ENCODE peak calls at places on chromosomes 2 and 18, in nine cellular contexts. One of them, this sample, is unnamed. For H3K36me3 and H3K4me1, the result is how much of the 10 kb centered on the place peaks cover.

GRCh38 chr2:101841679-101842327 is 144.3 kb downstream of the MAP4K4 start:
- DNase-seq in breast epithelium: no peak
- DNase-seq in MM.1S: no peak
- DNase-seq in heart right ventricle: no peak
- DNase-seq in suprapubic skin: no peak
- DNase-seq in neural progenitor cell: no peak
- DNase-seq in Panc1: no peak
- DNase-seq in iPS DF 6.9: no peak
- DNase-seq in K562: no peak
- DNase-seq in this sample: no peak

GRCh38 chr2:203802277-203803045 is 65.1 kb upstream of the CTLA4 start:
- DNase-seq in breast epithelium: no peak
- DNase-seq in MM.1S: no peak
- DNase-seq in heart right ventricle: no peak
- DNase-seq in suprapubic skin: no peak
- DNase-seq in neural progenitor cell: no peak
- DNase-seq in Panc1: no peak
- DNase-seq in iPS DF 6.9: no peak
- DNase-seq in K562: no peak
- DNase-seq in this sample: no peak

GRCh38 chr18:35672897-35673296 is 91.4 kb downstream of the GALNT1 start:
- DNase-seq in breast epithelium: no peak
- DNase-seq in MM.1S: no peak
- DNase-seq in heart right ventricle: no peak
- DNase-seq in suprapubic skin: no peak
- DNase-seq in neural progenitor cell: no peak
- DNase-seq in Panc1: no peak
- DNase-seq in iPS DF 6.9: no peak
- DNase-seq in K562: no peak
- DNase-seq in this sample: no peak

GRCh38 chr18:60053747-60054304 is 154.0 kb downstream of the PMAIP1 start:
- DNase-seq in breast epithelium: no peak
- DNase-seq in MM.1S: no peak
- DNase-seq in heart right ventricle: no peak
- DNase-seq in suprapubic skin: no peak
- DNase-seq in neural progenitor cell: peak
- DNase-seq in Panc1: peak
- DNase-seq in iPS DF 6.9: no peak
- DNase-seq in K562: peak
- DNase-seq in this sample: peak

GRCh38 chr2:241802806-241803318 is 6.1 kb upstream of the NEU4 start:
- DNase-seq in breast epithelium: no peak
- DNase-seq in MM.1S: no peak
- DNase-seq in heart right ventricle: no peak
- DNase-seq in suprapubic skin: no peak
- DNase-seq in neural progenitor cell: no peak
- DNase-seq in Panc1: no peak
- DNase-seq in iPS DF 6.9: no peak
- DNase-seq in K562: no peak
- DNase-seq in this sample: no peak

GRCh38 chr2:143128681-143129580 is at the start of gene ARHGAP15:
- DNase-seq in breast epithelium: no peak
- DNase-seq in MM.1S: peak
- DNase-seq in heart right ventricle: peak
- DNase-seq in suprapubic skin: no peak
- DNase-seq in neural progenitor cell: no peak
- DNase-seq in Panc1: no peak
- DNase-seq in iPS DF 6.9: no peak
- DNase-seq in K562: peak
- DNase-seq in this sample: no peak

GRCh38 chr2:108363048-108363899 is 14.5 kb upstream of the SULT1C4 start:
- DNase-seq in breast epithelium: no peak
- DNase-seq in MM.1S: peak
- DNase-seq in heart right ventricle: no peak
- DNase-seq in suprapubic skin: no peak
- DNase-seq in neural progenitor cell: no peak
- DNase-seq in Panc1: no peak
- DNase-seq in iPS DF 6.9: no peak
- DNase-seq in K562: no peak
- DNase-seq in this sample: no peak

GRCh38 chr2:143796051-143796450 is 666.8 kb downstream of the ARHGAP15 start:
- DNase-seq in breast epithelium: no peak
- DNase-seq in MM.1S: no peak
- DNase-seq in heart right ventricle: no peak
- DNase-seq in suprapubic skin: no peak
- DNase-seq in neural progenitor cell: peak
- DNase-seq in Panc1: no peak
- DNase-seq in iPS DF 6.9: no peak
- DNase-seq in K562: no peak
- DNase-seq in this sample: peak

GRCh38 chr2:188244383-188244782 is 47.3 kb upstream of the GULP1 start:
- DNase-seq in breast epithelium: no peak
- DNase-seq in MM.1S: no peak
- DNase-seq in heart right ventricle: no peak
- DNase-seq in suprapubic skin: no peak
- DNase-seq in neural progenitor cell: no peak
- DNase-seq in Panc1: no peak
- DNase-seq in iPS DF 6.9: no peak
- DNase-seq in K562: no peak
- DNase-seq in this sample: no peak

GRCh38 chr2:113709022-113709421 is 47.4 kb downstream of the SLC35F5 start:
- DNase-seq in breast epithelium: no peak
- DNase-seq in MM.1S: no peak
- DNase-seq in heart right ventricle: no peak
- DNase-seq in suprapubic skin: no peak
- DNase-seq in neural progenitor cell: no peak
- DNase-seq in Panc1: no peak
- DNase-seq in iPS DF 6.9: no peak
- DNase-seq in K562: no peak
- DNase-seq in this sample: no peak

GRCh38 chr2:113716291-113716690 is 40.2 kb downstream of the SLC35F5 start:
- DNase-seq in breast epithelium: no peak
- DNase-seq in MM.1S: no peak
- DNase-seq in heart right ventricle: no peak
- DNase-seq in suprapubic skin: no peak
- DNase-seq in neural progenitor cell: no peak
- DNase-seq in Panc1: no peak
- DNase-seq in iPS DF 6.9: no peak
- DNase-seq in K562: no peak
- DNase-seq in this sample: no peak

GRCh38 chr2:113707106-113707505 is 49.3 kb downstream of the SLC35F5 start:
- DNase-seq in breast epithelium: no peak
- DNase-seq in MM.1S: no peak
- DNase-seq in heart right ventricle: no peak
- DNase-seq in suprapubic skin: no peak
- DNase-seq in neural progenitor cell: no peak
- DNase-seq in Panc1: no peak
- DNase-seq in iPS DF 6.9: no peak
- DNase-seq in K562: no peak
- DNase-seq in this sample: no peak

GRCh38 chr2:113711857-113712256 is 44.6 kb downstream of the SLC35F5 start:
- DNase-seq in breast epithelium: no peak
- DNase-seq in MM.1S: no peak
- DNase-seq in heart right ventricle: no peak
- DNase-seq in suprapubic skin: no peak
- DNase-seq in neural progenitor cell: no peak
- DNase-seq in Panc1: no peak
- DNase-seq in iPS DF 6.9: no peak
- DNase-seq in K562: no peak
- DNase-seq in this sample: no peak

DNA sequence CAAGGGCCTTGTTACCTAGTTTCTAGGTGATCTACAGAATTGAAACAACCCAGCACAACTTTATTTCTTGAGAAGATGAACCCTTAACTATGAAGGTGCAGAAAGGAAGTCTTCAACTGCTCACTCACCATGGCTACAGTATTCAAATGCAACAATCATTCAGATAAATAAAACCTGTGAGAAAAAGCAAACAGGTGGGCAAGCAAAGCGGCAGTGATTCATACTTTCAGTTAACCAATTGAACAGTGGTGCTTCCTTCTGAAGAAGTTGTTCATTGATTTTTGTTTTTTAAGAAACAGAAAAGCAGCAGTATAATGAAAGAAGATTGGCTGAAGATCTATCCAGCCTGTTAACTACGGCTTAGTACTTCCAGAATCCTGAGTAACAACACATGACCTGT is 43.5 kb downstream of the SLC35F5 start:
- DNase-seq in breast epithelium: no peak
- DNase-seq in MM.1S: no peak
- DNase-seq in heart right ventricle: no peak
- DNase-seq in suprapubic skin: no peak
- DNase-seq in neural progenitor cell: no peak
- DNase-seq in Panc1: no peak
- DNase-seq in iPS DF 6.9: no peak
- DNase-seq in K562: no peak
- DNase-seq in this sample: no peak
- H3K36me3 ChIP-seq in breast epithelium: under half
- H3K36me3 ChIP-seq in MM.1S: under half
- H3K36me3 ChIP-seq in heart right ventricle: under half
- H3K36me3 ChIP-seq in suprapubic skin: under half
- H3K36me3 ChIP-seq in neural progenitor cell: under half
- H3K36me3 ChIP-seq in Panc1: under half
- H3K36me3 ChIP-seq in iPS DF 6.9: under half
- H3K36me3 ChIP-seq in K562: under half
- H3K36me3 ChIP-seq in this sample: under half

GRCh38 chr2:196172976-196173375 is 1.6 kb upstream of the STK17B start:
- DNase-seq in breast epithelium: no peak
- DNase-seq in MM.1S: no peak
- DNase-seq in heart right ventricle: no peak
- DNase-seq in suprapubic skin: no peak
- DNase-seq in neural progenitor cell: no peak
- DNase-seq in Panc1: no peak
- DNase-seq in iPS DF 6.9: no peak
- DNase-seq in K562: no peak
- DNase-seq in this sample: no peak
- H3K4me1 ChIP-seq in breast epithelium: under half
- H3K4me1 ChIP-seq in MM.1S: half or more
- H3K4me1 ChIP-seq in heart right ventricle: under half
- H3K4me1 ChIP-seq in suprapubic skin: under half
- H3K4me1 ChIP-seq in neural progenitor cell: under half
- H3K4me1 ChIP-seq in Panc1: under half
- H3K4me1 ChIP-seq in iPS DF 6.9: under half
- H3K4me1 ChIP-seq in K562: under half
- H3K4me1 ChIP-seq in this sample: under half

DNA sequence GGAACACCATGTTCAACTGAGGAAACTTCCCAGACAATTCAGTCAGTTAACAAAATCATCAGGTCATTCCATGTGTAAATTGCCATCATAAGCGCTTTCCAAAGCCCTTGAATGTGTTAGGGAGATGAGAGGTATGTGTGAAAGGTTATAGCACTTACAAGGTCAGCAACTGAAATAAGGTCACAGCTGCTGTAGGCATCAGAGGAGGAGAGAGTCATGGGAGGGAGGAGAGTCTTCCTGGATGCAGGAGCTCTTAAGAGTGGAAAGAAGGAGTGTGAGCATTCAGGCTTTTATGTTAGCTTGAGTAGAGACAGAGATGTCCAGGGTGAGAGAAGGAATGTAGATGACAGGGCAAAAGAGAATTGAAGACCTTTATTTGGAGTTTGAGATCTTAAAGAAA is 67.0 kb downstream of the CAB39 start:
- DNase-seq in breast epithelium: no peak
- DNase-seq in MM.1S: no peak
- DNase-seq in heart right ventricle: no peak
- DNase-seq in suprapubic skin: no peak
- DNase-seq in neural progenitor cell: no peak
- DNase-seq in Panc1: no peak
- DNase-seq in iPS DF 6.9: no peak
- DNase-seq in K562: no peak
- DNase-seq in this sample: no peak
- H3K36me3 ChIP-seq in breast epithelium: under half
- H3K36me3 ChIP-seq in MM.1S: under half
- H3K36me3 ChIP-seq in heart right ventricle: under half
- H3K36me3 ChIP-seq in suprapubic skin: under half
- H3K36me3 ChIP-seq in neural progenitor cell: under half
- H3K36me3 ChIP-seq in Panc1: under half
- H3K36me3 ChIP-seq in iPS DF 6.9: under half
- H3K36me3 ChIP-seq in K562: half or more
- H3K36me3 ChIP-seq in this sample: under half

GRCh38 chr2:55014962-55015939 is 35.0 kb downstream of the RTN4 start:
- DNase-seq in breast epithelium: peak
- DNase-seq in MM.1S: peak
- DNase-seq in heart right ventricle: no peak
- DNase-seq in suprapubic skin: no peak
- DNase-seq in neural progenitor cell: peak
- DNase-seq in Panc1: no peak
- DNase-seq in iPS DF 6.9: no peak
- DNase-seq in K562: peak
- DNase-seq in this sample: peak
- H3K4me1 ChIP-seq in breast epithelium: under half
- H3K4me1 ChIP-seq in MM.1S: under half
- H3K4me1 ChIP-seq in heart right ventricle: under half
- H3K4me1 ChIP-seq in suprapubic skin: half or more
- H3K4me1 ChIP-seq in neural progenitor cell: under half
- H3K4me1 ChIP-seq in Panc1: half or more
- H3K4me1 ChIP-seq in iPS DF 6.9: under half
- H3K4me1 ChIP-seq in K562: under half
- H3K4me1 ChIP-seq in this sample: half or more

DNA sequence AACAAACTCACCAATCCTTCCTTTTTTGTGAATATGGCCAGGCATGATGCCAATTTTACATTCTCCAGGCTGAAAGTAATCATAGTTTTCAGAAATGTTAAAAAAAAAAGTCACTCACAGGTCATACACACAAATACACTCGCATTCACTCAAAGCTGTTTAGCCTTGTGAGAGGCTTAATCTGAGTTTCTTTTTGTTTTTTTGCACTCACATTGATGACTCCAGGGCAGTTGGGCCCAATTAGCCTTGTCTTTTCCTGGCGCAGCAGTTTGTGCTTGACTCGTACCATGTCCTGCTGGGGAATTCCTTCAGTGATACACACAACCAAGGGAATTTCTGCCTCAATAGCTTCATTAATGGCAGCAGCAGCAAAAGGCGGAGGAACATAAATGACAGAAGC is 18.0 kb downstream of the SUCLG1 start:
- DNase-seq in breast epithelium: no peak
- DNase-seq in MM.1S: no peak
- DNase-seq in heart right ventricle: no peak
- DNase-seq in suprapubic skin: no peak
- DNase-seq in neural progenitor cell: peak
- DNase-seq in Panc1: no peak
- DNase-seq in iPS DF 6.9: no peak
- DNase-seq in K562: no peak
- DNase-seq in this sample: no peak
- H3K36me3 ChIP-seq in breast epithelium: under half
- H3K36me3 ChIP-seq in MM.1S: under half
- H3K36me3 ChIP-seq in heart right ventricle: under half
- H3K36me3 ChIP-seq in suprapubic skin: half or more
- H3K36me3 ChIP-seq in neural progenitor cell: under half
- H3K36me3 ChIP-seq in Panc1: under half
- H3K36me3 ChIP-seq in iPS DF 6.9: under half
- H3K36me3 ChIP-seq in K562: half or more
- H3K36me3 ChIP-seq in this sample: half or more